ENCODE peak calls at places on chromosomes 12 and 14, in six cellular contexts. One of them, this sample, is unnamed.

GRCh38 chr12:130920711-130921381 is 32.9 kb upstream of the ADGRD1 start:
- DNase-seq in astrocyte of the spinal cord: no peak
- DNase-seq in activated T-helper 1 cell treated with Interleukin-2 at 50 U/mL for 16 hours: no peak
- DNase-seq in NCI-H1417: no peak
- DNase-seq in endodermal cell: no peak
- DNase-seq in activated CD4-positive, alpha-beta T cell treated with anti-CD3 and anti-CD28 coated beads, Interleukin-2, amount 10 ng/mL, durations not matched to agents 7 days and 5 days: no peak
- DNase-seq in this sample: peak

GRCh38 chr14:35405304-35405996 is 901 bp upstream of the NFKBIA start:
- DNase-seq in astrocyte of the spinal cord: no peak
- DNase-seq in activated T-helper 1 cell treated with Interleukin-2 at 50 U/mL for 16 hours: no peak
- DNase-seq in NCI-H1417: peak
- DNase-seq in endodermal cell: peak
- DNase-seq in activated CD4-positive, alpha-beta T cell treated with anti-CD3 and anti-CD28 coated beads, Interleukin-2, amount 10 ng/mL, durations not matched to agents 7 days and 5 days: no peak
- DNase-seq in this sample: no peak

GRCh38 chr12:80272516-80272915 is 171.5 kb upstream of the PTPRQ start:
- DNase-seq in astrocyte of the spinal cord: peak
- DNase-seq in activated T-helper 1 cell treated with Interleukin-2 at 50 U/mL for 16 hours: no peak
- DNase-seq in NCI-H1417: peak
- DNase-seq in endodermal cell: no peak
- DNase-seq in activated CD4-positive, alpha-beta T cell treated with anti-CD3 and anti-CD28 coated beads, Interleukin-2, amount 10 ng/mL, durations not matched to agents 7 days and 5 days: no peak
- DNase-seq in this sample: no peak

GRCh38 chr12:67161322-67161918 is 107.7 kb upstream of the CAND1 start:
- DNase-seq in astrocyte of the spinal cord: peak
- DNase-seq in activated T-helper 1 cell treated with Interleukin-2 at 50 U/mL for 16 hours: no peak
- DNase-seq in NCI-H1417: peak
- DNase-seq in endodermal cell: peak
- DNase-seq in activated CD4-positive, alpha-beta T cell treated with anti-CD3 and anti-CD28 coated beads, Interleukin-2, amount 10 ng/mL, durations not matched to agents 7 days and 5 days: peak
- DNase-seq in this sample: peak

GRCh38 chr12:3150820-3151590 is 73.8 kb downstream of the TSPAN9 start:
- DNase-seq in astrocyte of the spinal cord: peak
- DNase-seq in activated T-helper 1 cell treated with Interleukin-2 at 50 U/mL for 16 hours: no peak
- DNase-seq in NCI-H1417: peak
- DNase-seq in endodermal cell: peak
- DNase-seq in activated CD4-positive, alpha-beta T cell treated with anti-CD3 and anti-CD28 coated beads, Interleukin-2, amount 10 ng/mL, durations not matched to agents 7 days and 5 days: no peak
- DNase-seq in this sample: peak

GRCh38 chr12:5510251-5510805 is 78.4 kb downstream of the NTF3 start:
- DNase-seq in astrocyte of the spinal cord: no peak
- DNase-seq in activated T-helper 1 cell treated with Interleukin-2 at 50 U/mL for 16 hours: no peak
- DNase-seq in NCI-H1417: no peak
- DNase-seq in endodermal cell: peak
- DNase-seq in activated CD4-positive, alpha-beta T cell treated with anti-CD3 and anti-CD28 coated beads, Interleukin-2, amount 10 ng/mL, durations not matched to agents 7 days and 5 days: no peak
- DNase-seq in this sample: no peak

GRCh38 chr12:79023261-79023660 is 158.7 kb downstream of the SYT1 start:
- DNase-seq in astrocyte of the spinal cord: no peak
- DNase-seq in activated T-helper 1 cell treated with Interleukin-2 at 50 U/mL for 16 hours: no peak
- DNase-seq in NCI-H1417: no peak
- DNase-seq in endodermal cell: no peak
- DNase-seq in activated CD4-positive, alpha-beta T cell treated with anti-CD3 and anti-CD28 coated beads, Interleukin-2, amount 10 ng/mL, durations not matched to agents 7 days and 5 days: no peak
- DNase-seq in this sample: peak

GRCh38 chr12:24360461-24360860 is 411.0 kb upstream of the SOX5 start:
- DNase-seq in astrocyte of the spinal cord: no peak
- DNase-seq in activated T-helper 1 cell treated with Interleukin-2 at 50 U/mL for 16 hours: no peak
- DNase-seq in NCI-H1417: no peak
- DNase-seq in endodermal cell: no peak
- DNase-seq in activated CD4-positive, alpha-beta T cell treated with anti-CD3 and anti-CD28 coated beads, Interleukin-2, amount 10 ng/mL, durations not matched to agents 7 days and 5 days: no peak
- DNase-seq in this sample: no peak

GRCh38 chr12:113860950-113861349 is 105.2 kb downstream of the RBM19 start:
- DNase-seq in astrocyte of the spinal cord: peak
- DNase-seq in activated T-helper 1 cell treated with Interleukin-2 at 50 U/mL for 16 hours: no peak
- DNase-seq in NCI-H1417: no peak
- DNase-seq in endodermal cell: peak
- DNase-seq in activated CD4-positive, alpha-beta T cell treated with anti-CD3 and anti-CD28 coated beads, Interleukin-2, amount 10 ng/mL, durations not matched to agents 7 days and 5 days: no peak
- DNase-seq in this sample: peak

GRCh38 chr12:58066296-58066695 is 124.9 kb downstream of the ATP23 start:
- DNase-seq in astrocyte of the spinal cord: no peak
- DNase-seq in activated T-helper 1 cell treated with Interleukin-2 at 50 U/mL for 16 hours: no peak
- DNase-seq in NCI-H1417: peak
- DNase-seq in endodermal cell: no peak
- DNase-seq in activated CD4-positive, alpha-beta T cell treated with anti-CD3 and anti-CD28 coated beads, Interleukin-2, amount 10 ng/mL, durations not matched to agents 7 days and 5 days: no peak
- DNase-seq in this sample: no peak

GRCh38 chr12:89494411-89495231 is 30.0 kb downstream of the GALNT4 start:
- DNase-seq in astrocyte of the spinal cord: no peak
- DNase-seq in activated T-helper 1 cell treated with Interleukin-2 at 50 U/mL for 16 hours: no peak
- DNase-seq in NCI-H1417: no peak
- DNase-seq in endodermal cell: no peak
- DNase-seq in activated CD4-positive, alpha-beta T cell treated with anti-CD3 and anti-CD28 coated beads, Interleukin-2, amount 10 ng/mL, durations not matched to agents 7 days and 5 days: no peak
- DNase-seq in this sample: no peak

GRCh38 chr14:73245401-73246325 is 8.4 kb downstream of the PAPLN start:
- DNase-seq in astrocyte of the spinal cord: peak
- DNase-seq in activated T-helper 1 cell treated with Interleukin-2 at 50 U/mL for 16 hours: peak
- DNase-seq in NCI-H1417: no peak
- DNase-seq in endodermal cell: peak
- DNase-seq in activated CD4-positive, alpha-beta T cell treated with anti-CD3 and anti-CD28 coated beads, Interleukin-2, amount 10 ng/mL, durations not matched to agents 7 days and 5 days: peak
- DNase-seq in this sample: peak

GRCh38 chr14:104786726-104787675 is 8.5 kb downstream of the AKT1 start:
- DNase-seq in astrocyte of the spinal cord: no peak
- DNase-seq in activated T-helper 1 cell treated with Interleukin-2 at 50 U/mL for 16 hours: no peak
- DNase-seq in NCI-H1417: no peak
- DNase-seq in endodermal cell: no peak
- DNase-seq in activated CD4-positive, alpha-beta T cell treated with anti-CD3 and anti-CD28 coated beads, Interleukin-2, amount 10 ng/mL, durations not matched to agents 7 days and 5 days: no peak
- DNase-seq in this sample: no peak

GRCh38 chr12:125091401-125091800 is 26.2 kb downstream of the AACS start:
- DNase-seq in astrocyte of the spinal cord: no peak
- DNase-seq in activated T-helper 1 cell treated with Interleukin-2 at 50 U/mL for 16 hours: no peak
- DNase-seq in NCI-H1417: no peak
- DNase-seq in endodermal cell: no peak
- DNase-seq in activated CD4-positive, alpha-beta T cell treated with anti-CD3 and anti-CD28 coated beads, Interleukin-2, amount 10 ng/mL, durations not matched to agents 7 days and 5 days: no peak
- DNase-seq in this sample: no peak

GRCh38 chr12:57452181-57452936 is 2.7 kb upstream of the INHBE start:
- DNase-seq in astrocyte of the spinal cord: peak
- DNase-seq in activated T-helper 1 cell treated with Interleukin-2 at 50 U/mL for 16 hours: no peak
- DNase-seq in NCI-H1417: no peak
- DNase-seq in endodermal cell: peak
- DNase-seq in activated CD4-positive, alpha-beta T cell treated with anti-CD3 and anti-CD28 coated beads, Interleukin-2, amount 10 ng/mL, durations not matched to agents 7 days and 5 days: no peak
- DNase-seq in this sample: peak

GRCh38 chr12:56126732-56127239 is 1.3 kb upstream of the ESYT1 start:
- DNase-seq in astrocyte of the spinal cord: no peak
- DNase-seq in activated T-helper 1 cell treated with Interleukin-2 at 50 U/mL for 16 hours: no peak
- DNase-seq in NCI-H1417: peak
- DNase-seq in endodermal cell: no peak
- DNase-seq in activated CD4-positive, alpha-beta T cell treated with anti-CD3 and anti-CD28 coated beads, Interleukin-2, amount 10 ng/mL, durations not matched to agents 7 days and 5 days: no peak
- DNase-seq in this sample: no peak

GRCh38 chr14:70489579-70490175 is 37.7 kb downstream of the ADAM21 start:
- DNase-seq in astrocyte of the spinal cord: no peak
- DNase-seq in activated T-helper 1 cell treated with Interleukin-2 at 50 U/mL for 16 hours: no peak
- DNase-seq in NCI-H1417: no peak
- DNase-seq in endodermal cell: no peak
- DNase-seq in activated CD4-positive, alpha-beta T cell treated with anti-CD3 and anti-CD28 coated beads, Interleukin-2, amount 10 ng/mL, durations not matched to agents 7 days and 5 days: no peak
- DNase-seq in this sample: no peak